ENCODE peak calls at places on chromosomes 16 and 17, in six cellular contexts. One of them, this sample, is unnamed.

GRCh38 chr16:27446721-27447120 is 44.7 kb downstream of the IL21R start:
- DNase-seq in left lung: no peak
- DNase-seq in PC-3: no peak
- DNase-seq in fibroblast of lung: no peak
- DNase-seq in mesendoderm: no peak
- DNase-seq in stomach: no peak
- DNase-seq in this sample: no peak

GRCh38 chr16:9787717-9788116 is 394.5 kb downstream of the GRIN2A start:
- DNase-seq in left lung: no peak
- DNase-seq in PC-3: no peak
- DNase-seq in fibroblast of lung: no peak
- DNase-seq in mesendoderm: peak; percentile 53
- DNase-seq in stomach: no peak
- DNase-seq in this sample: no peak

GRCh38 chr17:19958023-19958422 is 19.6 kb downstream of the AKAP10 start:
- DNase-seq in left lung: no peak
- DNase-seq in PC-3: peak; percentile 94
- DNase-seq in fibroblast of lung: peak; percentile 80
- DNase-seq in mesendoderm: peak; percentile 98
- DNase-seq in stomach: no peak
- DNase-seq in this sample: no peak

GRCh38 chr17:68847711-68848110 is 107.5 kb downstream of the ABCA8 start:
- DNase-seq in left lung: no peak
- DNase-seq in PC-3: no peak
- DNase-seq in fibroblast of lung: no peak
- DNase-seq in mesendoderm: no peak
- DNase-seq in stomach: no peak
- DNase-seq in this sample: no peak

GRCh38 chr17:34135841-34136240 is 119.2 kb upstream of the CCL2 start:
- DNase-seq in left lung: no peak
- DNase-seq in PC-3: no peak
- DNase-seq in fibroblast of lung: no peak
- DNase-seq in mesendoderm: peak; percentile 64
- DNase-seq in stomach: no peak
- DNase-seq in this sample: no peak

GRCh38 chr17:8162997-8163977 is 539 bp upstream of the VAMP2 start:
- DNase-seq in left lung: peak; percentile 41
- DNase-seq in PC-3: no peak
- DNase-seq in fibroblast of lung: no peak
- DNase-seq in mesendoderm: peak; percentile 83
- DNase-seq in stomach: no peak
- DNase-seq in this sample: peak; percentile 75

GRCh38 chr17:1997146-1997586 is 28.0 kb downstream of the RTN4RL1 start:
- DNase-seq in left lung: no peak
- DNase-seq in PC-3: peak; percentile 85
- DNase-seq in fibroblast of lung: no peak
- DNase-seq in mesendoderm: no peak
- DNase-seq in stomach: no peak
- DNase-seq in this sample: no peak

GRCh38 chr16:67518676-67519075 is 10.0 kb upstream of the RIPOR1 start:
- DNase-seq in left lung: no peak
- DNase-seq in PC-3: no peak
- DNase-seq in fibroblast of lung: no peak
- DNase-seq in mesendoderm: no peak
- DNase-seq in stomach: no peak
- DNase-seq in this sample: no peak

GRCh38 chr16:87725596-87726235 is 40.1 kb downstream of the KLHDC4 start:
- DNase-seq in left lung: peak; percentile 55
- DNase-seq in PC-3: no peak
- DNase-seq in fibroblast of lung: peak; percentile 63
- DNase-seq in mesendoderm: peak; percentile 10
- DNase-seq in stomach: no peak
- DNase-seq in this sample: peak; percentile 79

GRCh38 chr17:27529230-27529796 is 73.1 kb downstream of the KSR1 start:
- DNase-seq in left lung: peak; percentile 74
- DNase-seq in PC-3: no peak
- DNase-seq in fibroblast of lung: peak; percentile 86
- DNase-seq in mesendoderm: no peak
- DNase-seq in stomach: no peak
- DNase-seq in this sample: peak; percentile 77

GRCh38 chr16:77723108-77723514 is 797 bp downstream of the NUDT7 start:
- DNase-seq in left lung: peak; percentile 34
- DNase-seq in PC-3: no peak
- DNase-seq in fibroblast of lung: peak; percentile 77
- DNase-seq in mesendoderm: no peak
- DNase-seq in stomach: no peak
- DNase-seq in this sample: no peak

GRCh38 chr17:43211480-43212402 is at the start of gene TMEM106A:
- DNase-seq in left lung: peak; percentile 87
- DNase-seq in PC-3: no peak
- DNase-seq in fibroblast of lung: peak; percentile 86
- DNase-seq in mesendoderm: peak; percentile 87
- DNase-seq in stomach: peak; percentile 82
- DNase-seq in this sample: peak; percentile 91

GRCh38 chr16:69194488-69194887 is 7.5 kb downstream of the SNTB2 start:
- DNase-seq in left lung: no peak
- DNase-seq in PC-3: no peak
- DNase-seq in fibroblast of lung: peak; percentile 43
- DNase-seq in mesendoderm: no peak
- DNase-seq in stomach: no peak
- DNase-seq in this sample: no peak

GRCh38 chr16:89269805-89270665 is 52.5 kb downstream of the ZNF778 start:
- DNase-seq in left lung: no peak
- DNase-seq in PC-3: peak; percentile 86
- DNase-seq in fibroblast of lung: no peak
- DNase-seq in mesendoderm: no peak
- DNase-seq in stomach: no peak
- DNase-seq in this sample: no peak

GRCh38 chr17:2194778-2195417 is 108.7 kb downstream of the SMG6 start:
- DNase-seq in left lung: no peak
- DNase-seq in PC-3: no peak
- DNase-seq in fibroblast of lung: peak; percentile 48
- DNase-seq in mesendoderm: peak; percentile 94
- DNase-seq in stomach: no peak
- DNase-seq in this sample: no peak

GRCh38 chr17:72305964-72306551 is 185.2 kb downstream of the SOX9 start:
- DNase-seq in left lung: no peak
- DNase-seq in PC-3: no peak
- DNase-seq in fibroblast of lung: peak; percentile 51
- DNase-seq in mesendoderm: no peak
- DNase-seq in stomach: no peak
- DNase-seq in this sample: no peak

GRCh38 chr17:80826346-80826954 is 165.2 kb upstream of the CHMP6 start:
- DNase-seq in left lung: peak; percentile 22
- DNase-seq in PC-3: no peak
- DNase-seq in fibroblast of lung: no peak
- DNase-seq in mesendoderm: no peak
- DNase-seq in stomach: no peak
- DNase-seq in this sample: peak; percentile 55

GRCh38 chr16:87145181-87146176 is 171.7 kb downstream of the C16orf95 start:
- DNase-seq in left lung: no peak
- DNase-seq in PC-3: peak; percentile 93
- DNase-seq in fibroblast of lung: peak; percentile 67
- DNase-seq in mesendoderm: peak; percentile 21
- DNase-seq in stomach: no peak
- DNase-seq in this sample: peak; percentile 42

GRCh38 chr17:21125862-21126261 is 902 bp upstream of the DHRS7B start:
- DNase-seq in left lung: no peak
- DNase-seq in PC-3: no peak
- DNase-seq in fibroblast of lung: no peak
- DNase-seq in mesendoderm: no peak
- DNase-seq in stomach: no peak
- DNase-seq in this sample: no peak

GRCh38 chr17:68782829-68783228 is 172.4 kb downstream of the ABCA8 start:
- DNase-seq in left lung: no peak
- DNase-seq in PC-3: no peak
- DNase-seq in fibroblast of lung: peak; percentile 49
- DNase-seq in mesendoderm: no peak
- DNase-seq in stomach: no peak
- DNase-seq in this sample: no peak

GRCh38 chr16:80570106-80570478 is 29.3 kb downstream of the DYNLRB2 start:
- DNase-seq in left lung: no peak
- DNase-seq in PC-3: peak; percentile 74
- DNase-seq in fibroblast of lung: peak; percentile 67
- DNase-seq in mesendoderm: no peak
- DNase-seq in stomach: no peak
- DNase-seq in this sample: no peak

GRCh38 chr17:33091271-33091670 is 99.6 kb downstream of the SPACA3 start:
- DNase-seq in left lung: no peak
- DNase-seq in PC-3: peak; percentile 22
- DNase-seq in fibroblast of lung: no peak
- DNase-seq in mesendoderm: no peak
- DNase-seq in stomach: no peak
- DNase-seq in this sample: no peak

GRCh38 chr17:57889252-57889651 is 39.4 kb upstream of the MRPS23 start:
- DNase-seq in left lung: no peak
- DNase-seq in PC-3: no peak
- DNase-seq in fibroblast of lung: no peak
- DNase-seq in mesendoderm: no peak
- DNase-seq in stomach: no peak
- DNase-seq in this sample: no peak

GRCh38 chr17:57887161-57887560 is 37.3 kb upstream of the MRPS23 start:
- DNase-seq in left lung: no peak
- DNase-seq in PC-3: no peak
- DNase-seq in fibroblast of lung: no peak
- DNase-seq in mesendoderm: no peak
- DNase-seq in stomach: no peak
- DNase-seq in this sample: no peak

GRCh38 chr17:57890857-57891232 is 41.0 kb upstream of the MRPS23 start:
- DNase-seq in left lung: no peak
- DNase-seq in PC-3: no peak
- DNase-seq in fibroblast of lung: no peak
- DNase-seq in mesendoderm: no peak
- DNase-seq in stomach: no peak
- DNase-seq in this sample: no peak

GRCh38 chr17:57889892-57890856 is 40.3 kb upstream of the MRPS23 start:
- DNase-seq in left lung: peak; percentile 88
- DNase-seq in PC-3: peak; percentile 98
- DNase-seq in fibroblast of lung: peak; percentile 84
- DNase-seq in mesendoderm: no peak
- DNase-seq in stomach: peak; percentile 83
- DNase-seq in this sample: peak; percentile 89

DNA sequence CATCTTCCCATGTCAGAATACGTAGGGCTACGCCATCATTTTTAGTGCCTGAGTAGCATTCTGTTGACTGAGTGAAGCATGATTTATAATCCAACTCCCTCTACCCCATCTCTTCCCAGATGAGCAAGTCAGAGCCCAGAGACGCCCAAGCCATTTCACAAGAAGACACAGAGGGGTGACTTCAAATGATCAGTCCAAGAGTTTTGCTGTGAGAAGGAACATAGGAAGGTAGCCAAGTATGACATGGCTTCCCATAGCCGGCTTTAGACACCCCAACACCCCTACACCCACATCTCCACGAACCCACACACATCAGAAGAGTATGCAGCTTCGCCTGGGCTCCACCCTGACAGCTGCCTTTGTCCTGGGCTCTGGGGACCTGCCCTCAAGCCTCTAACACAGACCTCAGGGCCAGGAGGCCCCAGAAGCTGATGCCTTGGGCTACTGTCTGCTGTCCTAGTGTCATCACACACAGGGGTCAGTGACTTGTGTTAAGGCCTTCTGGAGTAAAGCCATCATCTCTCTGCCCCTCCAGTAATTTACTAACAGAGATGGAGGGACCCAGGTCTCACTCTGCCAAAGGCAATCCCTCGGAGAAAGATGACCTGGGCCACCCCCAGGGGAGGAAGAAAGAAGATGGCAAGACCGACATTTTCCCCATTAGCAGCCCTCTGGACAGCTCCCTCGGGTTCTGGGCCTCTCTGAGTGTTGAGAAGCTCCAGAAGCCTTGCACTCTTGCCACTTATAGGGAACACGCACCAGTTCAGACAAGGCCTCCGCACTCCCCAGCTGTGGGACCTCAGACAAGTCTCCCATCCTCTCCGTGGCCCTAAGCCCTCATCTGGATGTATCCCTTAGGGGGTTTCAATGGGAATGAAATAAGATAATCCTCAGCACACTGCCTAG is 38.7 kb upstream of the MRPS23 start:
- DNase-seq in left lung: no peak
- DNase-seq in PC-3: no peak
- DNase-seq in fibroblast of lung: no peak
- DNase-seq in mesendoderm: no peak
- DNase-seq in stomach: no peak
- DNase-seq in this sample: no peak
- H3K4me1 ChIP-seq in left lung: peaks cover 41% of the 10 kb centered on the region
- H3K4me1 ChIP-seq in PC-3: peaks cover 46% of the 10 kb centered on the region
- H3K4me1 ChIP-seq in fibroblast of lung: peaks cover 30% of the 10 kb centered on the region
- H3K4me1 ChIP-seq in mesendoderm: peaks cover 5% of the 10 kb centered on the region
- H3K4me1 ChIP-seq in stomach: peaks cover 38% of the 10 kb centered on the region
- H3K4me1 ChIP-seq in this sample: peaks cover 40% of the 10 kb centered on the region

GRCh38 chr17:39801055-39801454 is 63.1 kb downstream of the IKZF3 start:
- DNase-seq in left lung: no peak
- DNase-seq in PC-3: no peak
- DNase-seq in fibroblast of lung: no peak
- DNase-seq in mesendoderm: no peak
- DNase-seq in stomach: no peak
- DNase-seq in this sample: no peak
- H3K4me3 ChIP-seq in left lung: no peak overlapping the region
- H3K4me3 ChIP-seq in PC-3: no peak overlapping the region
- H3K4me3 ChIP-seq in fibroblast of lung: no peak overlapping the region
- H3K4me3 ChIP-seq in mesendoderm: no peak overlapping the region
- H3K4me3 ChIP-seq in stomach: no peak overlapping the region
- H3K4me3 ChIP-seq in this sample: no peak overlapping the region

GRCh38 chr16:50767197-50767596 is 25.3 kb downstream of the CYLD start:
- DNase-seq in left lung: no peak
- DNase-seq in PC-3: no peak
- DNase-seq in fibroblast of lung: no peak
- DNase-seq in mesendoderm: no peak
- DNase-seq in stomach: no peak
- DNase-seq in this sample: no peak
- H3K4me1 ChIP-seq in left lung: no peaks in the 10 kb centered on the region
- H3K4me1 ChIP-seq in PC-3: peaks cover 4% of the 10 kb centered on the region
- H3K4me1 ChIP-seq in fibroblast of lung: no peaks in the 10 kb centered on the region
- H3K4me1 ChIP-seq in mesendoderm: no peaks in the 10 kb centered on the region
- H3K4me1 ChIP-seq in stomach: no peaks in the 10 kb centered on the region
- H3K4me1 ChIP-seq in this sample: no peaks in the 10 kb centered on the region

GRCh38 chr17:50372708-50373556 is at the start of the genes EME1 and MRPL27:
- DNase-seq in left lung: peak; percentile 89
- DNase-seq in PC-3: peak; percentile 95
- DNase-seq in fibroblast of lung: peak; percentile 86
- DNase-seq in mesendoderm: peak; percentile 95
- DNase-seq in stomach: peak; percentile 82
- DNase-seq in this sample: peak; percentile 92

GRCh38 chr17:50371526-50371925 is 1.5 kb downstream of the MRPL27 start:
- DNase-seq in left lung: no peak
- DNase-seq in PC-3: no peak
- DNase-seq in fibroblast of lung: no peak
- DNase-seq in mesendoderm: no peak
- DNase-seq in stomach: no peak
- DNase-seq in this sample: no peak

GRCh38 chr17:50375858-50376538 is 3.0 kb downstream of the EME1 start:
- DNase-seq in left lung: no peak
- DNase-seq in PC-3: no peak
- DNase-seq in fibroblast of lung: no peak
- DNase-seq in mesendoderm: peak; percentile 58
- DNase-seq in stomach: no peak
- DNase-seq in this sample: no peak

GRCh38 chr17:50372222-50372621 is 762 bp downstream of the MRPL27 start:
- DNase-seq in left lung: no peak
- DNase-seq in PC-3: no peak
- DNase-seq in fibroblast of lung: no peak
- DNase-seq in mesendoderm: no peak
- DNase-seq in stomach: no peak
- DNase-seq in this sample: no peak

GRCh38 chr17:50373705-50374104 is 676 bp downstream of the EME1 start:
- DNase-seq in left lung: no peak
- DNase-seq in PC-3: no peak
- DNase-seq in fibroblast of lung: no peak
- DNase-seq in mesendoderm: no peak
- DNase-seq in stomach: no peak
- DNase-seq in this sample: no peak
- H3K4me3 ChIP-seq in left lung: no peak overlapping the region
- H3K4me3 ChIP-seq in PC-3: peak overlapping the region; percentile 88
- H3K4me3 ChIP-seq in fibroblast of lung: peak overlapping the region; percentile 99
- H3K4me3 ChIP-seq in mesendoderm: no peak overlapping the region
- H3K4me3 ChIP-seq in stomach: no peak overlapping the region
- H3K4me3 ChIP-seq in this sample: no peak overlapping the region